ENCODE peak calls at places on chromosomes 4 and X, in eight cellular contexts. P is uterus, E is fibroblast of lung, R is H7, C is GM23248, K is gastrocnemius medialis, Z is mammary epithelial cell, M is sigmoid colon. L is an unnamed sample.

GRCh38 chr4:89276296-89276695 is 31.3 kb downstream of the GPRIN3 start:
- DNase-seq in Z (no peak), R (no peak), E (no peak), C (no peak), M (no peak), K (no peak), P (no peak), L (no peak)

GRCh38 chr4:6239968-6240367 is 29.7 kb upstream of the WFS1 start:
- DNase-seq in Z (no peak), P (no peak), E (no peak), R (no peak), C (no peak), M (peak; percentile 15), K (no peak), L (no peak)

GRCh38 chrX:129452523-129452922 is 70.8 kb downstream of the SMARCA1 start:
- DNase-seq in Z (no peak), R (no peak), E (no peak), K (no peak), P (no peak), C (no peak), M (no peak), L (no peak)

GRCh38 chr4:83219344-83219990 is 65.1 kb downstream of the COQ2 start:
- DNase-seq in M (no peak), R (no peak), P (peak; percentile 33), K (no peak), Z (peak; percentile 86), C (peak; percentile 31), E (no peak), L (peak; percentile 81)

GRCh38 chr4:40619600-40619999 is 10.1 kb downstream of the RBM47 start:
- DNase-seq in P (no peak), E (no peak), C (no peak), R (no peak), M (no peak), Z (no peak), K (no peak), L (no peak)

GRCh38 chr4:3232871-3233271 is 16.1 kb upstream of the MSANTD1 start:
- DNase-seq in E (no peak), R (no peak), Z (no peak), M (no peak), C (no peak), K (no peak), P (no peak), L (no peak)

GRCh38 chr4:113476800-113477199 is 284.7 kb downstream of the CAMK2D start:
- DNase-seq in E (peak; percentile 32), K (no peak), C (peak; percentile 67), R (no peak), Z (peak; percentile 86), M (no peak), P (no peak), L (peak; percentile 55)

GRCh38 chr4:64727960-64728359 is 318.7 kb upstream of the TECRL start:
- DNase-seq in E (no peak), K (no peak), C (no peak), M (no peak), R (no peak), P (no peak), Z (no peak), L (no peak)

GRCh38 chrX:21745756-21746155 is 12.2 kb downstream of the SMPX start:
- DNase-seq in P (no peak), C (peak; percentile 49), E (peak; percentile 40), M (no peak), R (no peak), K (no peak), Z (peak; percentile 13), L (no peak)

GRCh38 chrX:130741584-130741983 is 161.4 kb downstream of the ENOX2 start:
- DNase-seq in R (no peak), K (no peak), M (no peak), P (no peak), E (no peak), C (no peak), Z (no peak), L (no peak)
- H3K27me3 ChIP-seq in R (peaks cover 2% of the 10 kb centered on the region), K (no peaks in the 10 kb centered on the region), M (no peaks in the 10 kb centered on the region), P (no peaks in the 10 kb centered on the region), E (no peaks in the 10 kb centered on the region), C (no peaks in the 10 kb centered on the region), Z (no peaks in the 10 kb centered on the region), L (no peaks in the 10 kb centered on the region)

DNA sequence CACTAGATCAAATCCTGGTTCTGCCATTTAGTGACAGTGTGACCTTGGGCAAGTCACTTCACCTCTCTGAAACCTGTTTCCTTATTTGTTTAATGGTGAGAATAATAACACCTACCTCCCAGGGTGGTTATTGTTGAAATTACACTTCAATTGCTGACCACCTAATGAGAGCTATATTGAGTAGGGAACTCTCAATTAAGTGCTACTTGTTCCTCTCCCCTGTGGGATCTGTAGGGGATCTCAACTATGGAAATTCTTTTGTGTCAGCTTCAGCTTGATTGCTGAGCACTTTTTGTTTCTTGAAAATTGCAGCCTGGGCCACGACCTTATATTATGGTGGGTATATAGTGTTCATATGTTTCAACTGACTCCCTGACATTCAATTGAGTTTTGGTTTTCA is 102.1 kb downstream of the SHROOM4 start:
- DNase-seq in K (no peak), C (no peak), M (no peak), P (no peak), Z (no peak), R (no peak), E (no peak), L (no peak)
- H3K27me3 ChIP-seq in K (no peaks in the 10 kb centered on the region), C (no peaks in the 10 kb centered on the region), M (no peaks in the 10 kb centered on the region), P (no peaks in the 10 kb centered on the region), Z (peaks cover 10% of the 10 kb centered on the region), R (no peaks in the 10 kb centered on the region), E (no peaks in the 10 kb centered on the region), L (no peaks in the 10 kb centered on the region)

GRCh38 chr4:121072080-121072835 is at the start of gene NDNF:
- DNase-seq in Z (no peak), C (peak; percentile 75), M (peak; percentile 78), P (peak; percentile 13), R (peak; percentile 72), K (no peak), E (peak; percentile 54), L (no peak)
- H3K27me3 ChIP-seq in Z (peaks cover 53% of the 10 kb centered on the region), C (no peaks in the 10 kb centered on the region), M (no peaks in the 10 kb centered on the region), P (no peaks in the 10 kb centered on the region), R (peaks cover 43% of the 10 kb centered on the region), K (peaks cover 11% of the 10 kb centered on the region), E (no peaks in the 10 kb centered on the region), L (peaks cover 92% of the 10 kb centered on the region)

DNA sequence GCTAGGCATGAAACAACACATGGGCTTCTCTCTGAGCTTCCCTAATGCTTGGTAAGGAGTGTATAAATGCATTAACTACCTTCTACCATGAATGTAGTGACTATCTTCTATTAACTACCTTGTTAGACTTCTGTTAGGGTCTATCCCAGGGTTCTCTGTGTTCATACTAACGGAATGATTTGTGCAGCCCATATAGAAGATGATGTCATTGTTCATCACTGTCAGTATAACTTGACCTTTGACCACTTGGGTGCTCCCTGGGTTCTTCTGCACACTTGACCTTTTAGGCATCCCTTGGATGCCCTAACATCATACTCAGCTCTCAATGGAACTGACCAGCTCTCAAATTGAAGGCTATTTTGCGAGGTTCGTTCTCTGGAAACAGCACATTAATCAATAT is 30.8 kb upstream of the CT47C1 start:
- DNase-seq in P (no peak), R (no peak), E (no peak), C (no peak), K (no peak), Z (no peak), M (no peak), L (no peak)
- H3K27me3 ChIP-seq in P (no peaks in the 10 kb centered on the region), R (no peaks in the 10 kb centered on the region), E (no peaks in the 10 kb centered on the region), C (no peaks in the 10 kb centered on the region), K (no peaks in the 10 kb centered on the region), Z (no peaks in the 10 kb centered on the region), M (no peaks in the 10 kb centered on the region), L (no peaks in the 10 kb centered on the region)

DNA sequence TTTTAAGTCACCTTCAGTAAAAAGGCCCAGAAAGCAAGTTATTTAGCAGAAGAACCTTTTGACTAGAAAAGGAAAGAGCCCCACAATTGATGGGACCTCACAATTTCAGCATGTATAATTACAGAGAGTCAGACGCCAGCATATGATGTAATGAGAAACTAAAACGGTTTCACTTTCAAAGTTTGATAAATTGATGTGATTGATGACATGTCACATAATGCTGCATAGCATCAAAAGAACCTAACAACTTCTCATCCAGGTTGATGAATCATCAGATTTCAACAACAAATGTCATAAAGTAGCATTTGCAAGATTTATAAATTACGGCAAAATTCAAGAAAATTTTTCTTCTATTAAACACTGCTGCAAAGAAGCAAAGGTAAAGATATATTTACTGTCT is 3.9 kb upstream of the GAR1 start:
- DNase-seq in K (no peak), M (no peak), Z (no peak), E (no peak), C (no peak), P (no peak), R (no peak), L (no peak)
- H3K27me3 ChIP-seq in K (no peaks in the 10 kb centered on the region), M (no peaks in the 10 kb centered on the region), Z (no peaks in the 10 kb centered on the region), E (no peaks in the 10 kb centered on the region), C (no peaks in the 10 kb centered on the region), P (no peaks in the 10 kb centered on the region), R (no peaks in the 10 kb centered on the region), L (no peaks in the 10 kb centered on the region)

L was measured in foreskin keratinocyte.